ENCODE peak calls at places on chromosome X, in eight cellular contexts. F, L, X, Z, U, P, Y and W are unnamed samples.

GRCh38 chrX:9884031-9884779 is 83.0 kb upstream of the CLDN34 start:
- DNase-seq in F (no peak), L (no peak), X (no peak), Z (no peak), U (no peak), P (no peak), Y (no peak), W (no peak)

GRCh38 chrX:41435708-41436107 is 11.4 kb upstream of the NYX start:
- DNase-seq in F (no peak), L (no peak), X (no peak), Z (no peak), U (no peak), P (no peak), Y (no peak), W (no peak)

GRCh38 chrX:55342533-55343501 is 78.1 kb upstream of the PAGE3 start:
- DNase-seq in F (peak), L (no peak), X (no peak), Z (peak), U (peak), P (peak), Y (peak), W (peak)

GRCh38 chrX:13092455-13092941 is 48.1 kb upstream of the FAM9C start:
- DNase-seq in F (no peak), L (peak), X (no peak), Z (peak), U (peak), P (no peak), Y (no peak), W (peak)

GRCh38 chrX:18938710-18939109 is 45.2 kb downstream of the PHKA2 start:
- DNase-seq in F (peak), L (no peak), X (no peak), Z (no peak), U (no peak), P (no peak), Y (peak), W (no peak)

GRCh38 chrX:3142259-3143042 is 101.2 kb downstream of the ARSF start:
- DNase-seq in F (no peak), L (no peak), X (no peak), Z (no peak), U (no peak), P (no peak), Y (no peak), W (no peak)

GRCh38 chrX:53048169-53049126 is at the start of gene GPR173:
- DNase-seq in F (peak), L (no peak), X (peak), Z (no peak), U (no peak), P (peak), Y (peak), W (no peak)

GRCh38 chrX:83186632-83187031 is 321.5 kb upstream of the POU3F4 start:
- DNase-seq in F (no peak), L (no peak), X (no peak), Z (no peak), U (no peak), P (no peak), Y (no peak), W (no peak)

GRCh38 chrX:20265221-20265725 is 1.4 kb downstream of the RPS6KA3 start:
- DNase-seq in F (peak), L (no peak), X (peak), Z (peak), U (no peak), P (peak), Y (peak), W (peak)

GRCh38 chrX:9530848-9531274 is 66.0 kb downstream of the TBL1X start:
- DNase-seq in F (peak), L (peak), X (peak), Z (peak), U (peak), P (peak), Y (peak), W (peak)

GRCh38 chrX:133722756-133723155 is 262.6 kb downstream of the GPC3 start:
- DNase-seq in F (no peak), L (no peak), X (no peak), Z (no peak), U (no peak), P (no peak), Y (no peak), W (no peak)

GRCh38 chrX:21940356-21940829 is at the start of gene SMS:
- DNase-seq in F (peak), L (peak), X (peak), Z (peak), U (peak), P (peak), Y (peak), W (peak)

GRCh38 chrX:38095971-38096529 is 89.7 kb downstream of the SYTL5 start:
- DNase-seq in F (peak), L (no peak), X (no peak), Z (no peak), U (no peak), P (no peak), Y (peak), W (no peak)

GRCh38 chrX:154142386-154142785 is 1.7 kb upstream of the OPN1LW start:
- DNase-seq in F (no peak), L (no peak), X (no peak), Z (no peak), U (no peak), P (no peak), Y (no peak), W (no peak)

GRCh38 chrX:40108959-40109287 is 11.2 kb upstream of the BCOR start:
- DNase-seq in F (peak), L (no peak), X (no peak), Z (peak), U (peak), P (peak), Y (peak), W (peak)

GRCh38 chrX:29826651-29827206 is 388.6 kb upstream of the MAGEB2 start:
- DNase-seq in F (peak), L (no peak), X (no peak), Z (no peak), U (no peak), P (no peak), Y (no peak), W (no peak)

GRCh38 chrX:33968611-33969010 is 163.5 kb downstream of the FAM47A start:
- DNase-seq in F (no peak), L (no peak), X (no peak), Z (no peak), U (no peak), P (no peak), Y (no peak), W (no peak)

GRCh38 chrX:153778684-153779101 is 2.1 kb upstream of the SRPK3 start:
- DNase-seq in F (no peak), L (no peak), X (no peak), Z (peak), U (no peak), P (no peak), Y (peak), W (no peak)

GRCh38 chrX:138986235-138986634 is 274.7 kb upstream of the FGF13 start:
- DNase-seq in F (peak), L (no peak), X (no peak), Z (no peak), U (no peak), P (no peak), Y (peak), W (no peak)

GRCh38 chrX:39624166-39624565 is 473.6 kb downstream of the BCOR start:
- DNase-seq in F (no peak), L (no peak), X (no peak), Z (no peak), U (no peak), P (no peak), Y (no peak), W (no peak)

GRCh38 chrX:155637714-155638113 is 25.0 kb upstream of the TMLHE start:
- DNase-seq in F (no peak), L (no peak), X (no peak), Z (no peak), U (no peak), P (no peak), Y (no peak), W (no peak)

GRCh38 chrX:23338334-23338733 is 3.7 kb downstream of the PTCHD1 start:
- DNase-seq in F (no peak), L (no peak), X (no peak), Z (no peak), U (no peak), P (no peak), Y (no peak), W (no peak)

GRCh38 chrX:31006027-31006426 is 65.8 kb downstream of the FTHL17 start:
- DNase-seq in F (no peak), L (no peak), X (no peak), Z (no peak), U (no peak), P (no peak), Y (no peak), W (no peak)

GRCh38 chrX:151396042-151396826 is 772 bp upstream of the VMA21 start:
- DNase-seq in F (peak), L (no peak), X (peak), Z (no peak), U (no peak), P (no peak), Y (peak), W (no peak)

GRCh38 chrX:49096419-49096818 is 16.7 kb upstream of the WDR45 start:
- DNase-seq in F (no peak), L (no peak), X (no peak), Z (no peak), U (no peak), P (no peak), Y (no peak), W (no peak)

GRCh38 chrX:68018248-68019203 is 414.8 kb downstream of the OPHN1 start:
- DNase-seq in F (peak), L (no peak), X (no peak), Z (peak), U (no peak), P (peak), Y (peak), W (no peak)

GRCh38 chrX:153771261-153771681 is 7.2 kb downstream of the PLXNB3 start:
- DNase-seq in F (no peak), L (no peak), X (no peak), Z (no peak), U (no peak), P (no peak), Y (no peak), W (no peak)

GRCh38 chrX:31266172-31267076 is 194.6 kb upstream of the FTHL17 start:
- DNase-seq in F (no peak), L (no peak), X (no peak), Z (peak), U (no peak), P (peak), Y (peak), W (no peak)

GRCh38 chrX:73817381-73818199 is 254.6 kb downstream of the CHIC1 start:
- DNase-seq in F (no peak), L (no peak), X (no peak), Z (no peak), U (no peak), P (no peak), Y (no peak), W (no peak)

GRCh38 chrX:140346711-140347110 is 158.2 kb downstream of the SOX3 start:
- DNase-seq in F (no peak), L (no peak), X (no peak), Z (no peak), U (no peak), P (no peak), Y (peak), W (no peak)

GRCh38 chrX:23752740-23753435 is 9.8 kb upstream of the ACOT9 start:
- DNase-seq in F (peak), L (no peak), X (peak), Z (no peak), U (no peak), P (no peak), Y (peak), W (no peak)

GRCh38 chrX:698246-698645 is 67.7 kb downstream of the SHOX start:
- DNase-seq in F (no peak), L (no peak), X (peak), Z (no peak), U (no peak), P (no peak), Y (no peak), W (no peak)

GRCh38 chrX:153334654-153335295 is 822 bp downstream of the ZNF275 start:
- DNase-seq in F (no peak), L (no peak), X (no peak), Z (no peak), U (no peak), P (no peak), Y (no peak), W (no peak)

GRCh38 chrX:14039344-14039743 is 9.7 kb upstream of the GEMIN8 start:
- DNase-seq in F (peak), L (peak), X (no peak), Z (peak), U (peak), P (no peak), Y (peak), W (peak)

GRCh38 chrX:66728818-66729271 is 90.0 kb upstream of the EDA2R start:
- DNase-seq in F (peak), L (peak), X (peak), Z (peak), U (peak), P (peak), Y (peak), W (peak)

GRCh38 chrX:619451-619811 is 11.2 kb upstream of the SHOX start:
- DNase-seq in F (no peak), L (no peak), X (no peak), Z (no peak), U (no peak), P (no peak), Y (no peak), W (no peak)

GRCh38 chrX:129706395-129707072 is 32.2 kb upstream of the XPNPEP2 start:
- DNase-seq in F (no peak), L (no peak), X (no peak), Z (peak), U (no peak), P (no peak), Y (no peak), W (no peak)

GRCh38 chrX:46341767-46342322 is 203.4 kb downstream of the ZNF674 start:
- DNase-seq in F (no peak), L (no peak), X (no peak), Z (no peak), U (no peak), P (no peak), Y (no peak), W (no peak)

GRCh38 chrX:40734956-40735317 is 405 bp downstream of the MED14 start:
- DNase-seq in F (no peak), L (peak), X (no peak), Z (no peak), U (no peak), P (no peak), Y (peak), W (no peak)

GRCh38 chrX:71166461-71166860 is 21.8 kb downstream of the NLGN3 start:
- DNase-seq in F (no peak), L (no peak), X (no peak), Z (no peak), U (no peak), P (no peak), Y (no peak), W (no peak)